ENCODE peak calls at places on chromosomes 2 and 18, in nine cellular contexts. One of them, this sample, is unnamed.

GRCh38 chr2:36732701-36733036 is 36.2 kb downstream of the VIT start:
- DNase-seq in renal cortical epithelial cell: no peak
- DNase-seq in amniotic stem cell: no peak
- DNase-seq in CD4-positive, alpha-beta T cell: no peak
- DNase-seq in endothelial cell: no peak
- DNase-seq in M059J: no peak
- DNase-seq in AG04450: no peak
- DNase-seq in 8988T: no peak
- DNase-seq in GM12865: no peak
- DNase-seq in this sample: no peak

GRCh38 chr2:215920244-215921100 is 92.9 kb downstream of the MREG start:
- DNase-seq in 8988T: no peak
- DNase-seq in AG04450: peak; percentile 65
- DNase-seq in CD4-positive, alpha-beta T cell: peak; percentile 43
- DNase-seq in M059J: peak; percentile 66
- DNase-seq in renal cortical epithelial cell: peak; percentile 70
- DNase-seq in amniotic stem cell: peak; percentile 32
- DNase-seq in endothelial cell: peak; percentile 67
- DNase-seq in GM12865: peak; percentile 84
- DNase-seq in this sample: peak; percentile 26

GRCh38 chr2:240613781-240614180 is 11.5 kb upstream of the GPR35 start:
- DNase-seq in renal cortical epithelial cell: no peak
- DNase-seq in 8988T: no peak
- DNase-seq in amniotic stem cell: no peak
- DNase-seq in AG04450: no peak
- DNase-seq in endothelial cell: no peak
- DNase-seq in CD4-positive, alpha-beta T cell: no peak
- DNase-seq in GM12865: no peak
- DNase-seq in M059J: no peak
- DNase-seq in this sample: no peak

GRCh38 chr2:168160897-168161296 is 86.5 kb downstream of the STK39 start:
- DNase-seq in 8988T: peak; percentile 21
- DNase-seq in GM12865: peak; percentile 24
- DNase-seq in AG04450: no peak
- DNase-seq in renal cortical epithelial cell: no peak
- DNase-seq in endothelial cell: peak; percentile 6
- DNase-seq in CD4-positive, alpha-beta T cell: no peak
- DNase-seq in amniotic stem cell: no peak
- DNase-seq in M059J: peak; percentile 22
- DNase-seq in this sample: no peak

GRCh38 chr2:127076924-127077323 is 30.0 kb downstream of the BIN1 start:
- DNase-seq in M059J: no peak
- DNase-seq in CD4-positive, alpha-beta T cell: no peak
- DNase-seq in endothelial cell: no peak
- DNase-seq in 8988T: no peak
- DNase-seq in AG04450: no peak
- DNase-seq in amniotic stem cell: no peak
- DNase-seq in renal cortical epithelial cell: no peak
- DNase-seq in GM12865: no peak
- DNase-seq in this sample: no peak

GRCh38 chr18:46019956-46020355 is 52.1 kb downstream of the PSTPIP2 start:
- DNase-seq in endothelial cell: no peak
- DNase-seq in amniotic stem cell: no peak
- DNase-seq in renal cortical epithelial cell: no peak
- DNase-seq in CD4-positive, alpha-beta T cell: no peak
- DNase-seq in M059J: no peak
- DNase-seq in 8988T: no peak
- DNase-seq in AG04450: no peak
- DNase-seq in GM12865: no peak
- DNase-seq in this sample: no peak

GRCh38 chr2:240570531-240571313 is 2.4 kb downstream of the RNPEPL1 start:
- DNase-seq in 8988T: no peak
- DNase-seq in endothelial cell: peak; percentile 6
- DNase-seq in M059J: no peak
- DNase-seq in GM12865: no peak
- DNase-seq in CD4-positive, alpha-beta T cell: no peak
- DNase-seq in AG04450: no peak
- DNase-seq in renal cortical epithelial cell: no peak
- DNase-seq in amniotic stem cell: no peak
- DNase-seq in this sample: no peak

GRCh38 chr2:219578811-219579210 is 6.7 kb downstream of the INHA start:
- DNase-seq in renal cortical epithelial cell: peak; percentile 10
- DNase-seq in GM12865: no peak
- DNase-seq in 8988T: no peak
- DNase-seq in CD4-positive, alpha-beta T cell: no peak
- DNase-seq in AG04450: no peak
- DNase-seq in amniotic stem cell: no peak
- DNase-seq in endothelial cell: no peak
- DNase-seq in M059J: no peak
- DNase-seq in this sample: no peak

GRCh38 chr18:43161528-43161927 is 46.0 kb upstream of the RIT2 start:
- DNase-seq in amniotic stem cell: peak; percentile 23
- DNase-seq in endothelial cell: no peak
- DNase-seq in renal cortical epithelial cell: no peak
- DNase-seq in GM12865: no peak
- DNase-seq in 8988T: no peak
- DNase-seq in CD4-positive, alpha-beta T cell: no peak
- DNase-seq in M059J: peak; percentile 70
- DNase-seq in AG04450: no peak
- DNase-seq in this sample: no peak

GRCh38 chr2:190646780-190647626 is 1.9 kb upstream of the NAB1 start:
- DNase-seq in amniotic stem cell: no peak
- DNase-seq in GM12865: no peak
- DNase-seq in M059J: no peak
- DNase-seq in 8988T: no peak
- DNase-seq in CD4-positive, alpha-beta T cell: no peak
- DNase-seq in renal cortical epithelial cell: no peak
- DNase-seq in endothelial cell: no peak
- DNase-seq in AG04450: no peak
- DNase-seq in this sample: no peak

GRCh38 chr18:37636831-37637230 is 71.2 kb upstream of the CELF4 start:
- DNase-seq in M059J: no peak
- DNase-seq in CD4-positive, alpha-beta T cell: no peak
- DNase-seq in renal cortical epithelial cell: no peak
- DNase-seq in 8988T: no peak
- DNase-seq in endothelial cell: no peak
- DNase-seq in AG04450: no peak
- DNase-seq in GM12865: no peak
- DNase-seq in amniotic stem cell: no peak
- DNase-seq in this sample: no peak

GRCh38 chr2:11698009-11698922 is 28.3 kb upstream of the NTSR2 start:
- DNase-seq in CD4-positive, alpha-beta T cell: no peak
- DNase-seq in AG04450: no peak
- DNase-seq in 8988T: no peak
- DNase-seq in renal cortical epithelial cell: no peak
- DNase-seq in M059J: peak; percentile 72
- DNase-seq in amniotic stem cell: no peak
- DNase-seq in GM12865: no peak
- DNase-seq in endothelial cell: no peak
- DNase-seq in this sample: no peak